ENCODE peak calls at places on chromosomes 3 and 15, in six cellular contexts. C, D, K, I, W and G are unnamed samples.

GRCh38 chr3:194632211-194632982 is 822 bp downstream of the TMEM44 start:
- DNase-seq in D (no peak), C (peak; percentile 7), I (peak; percentile 49), W (no peak), K (no peak), G (no peak)

GRCh38 chr3:13025090-13025489 is 48.1 kb downstream of the IQSEC1 start:
- DNase-seq in W (no peak), C (peak; percentile 63), D (no peak), I (peak; percentile 37), K (no peak), G (no peak)

GRCh38 chr15:87844031-87844430 is 412.5 kb downstream of the NTRK3 start:
- DNase-seq in D (no peak), W (no peak), I (no peak), C (no peak), K (no peak), G (no peak)

GRCh38 chr3:98731720-98732238 is 31.4 kb upstream of the ST3GAL6 start:
- DNase-seq in W (no peak), I (no peak), C (no peak), K (no peak), D (no peak), G (no peak)

GRCh38 chr3:59210260-59210659 is 160.4 kb upstream of the CFAP20DC start:
- DNase-seq in W (no peak), I (no peak), D (no peak), K (no peak), C (no peak), G (no peak)

GRCh38 chr3:150545419-150546225 is 674 bp downstream of the SERP1 start:
- DNase-seq in C (no peak), D (no peak), W (no peak), I (peak; percentile 54), K (peak; percentile 50), G (peak; percentile 29)

GRCh38 chr15:74400313-74400850 is 32.9 kb upstream of the CYP11A1 start:
- DNase-seq in W (no peak), D (no peak), I (no peak), C (no peak), K (no peak), G (no peak)

GRCh38 chr15:58228708-58229107 is 90.5 kb downstream of the AQP9 start:
- DNase-seq in K (no peak), D (no peak), W (no peak), C (no peak), I (no peak), G (no peak)

GRCh38 chr3:52436500-52437106 is 8.3 kb downstream of the SEMA3G start:
- DNase-seq in I (peak; percentile 42), W (no peak), K (no peak), C (no peak), D (no peak), G (no peak)

GRCh38 chr3:17852217-17852616 is 109.8 kb upstream of the TBC1D5 start:
- DNase-seq in K (peak; percentile 50), C (no peak), D (no peak), W (peak; percentile 13), I (no peak), G (no peak)

GRCh38 chr3:170488802-170489201 is 70.1 kb downstream of the CLDN11 start:
- DNase-seq in W (no peak), D (no peak), K (no peak), C (no peak), I (no peak), G (no peak)

GRCh38 chr3:89025185-89025584 is 82.2 kb upstream of the EPHA3 start:
- DNase-seq in C (no peak), I (no peak), D (no peak), K (no peak), W (no peak), G (no peak)

GRCh38 chr3:170076715-170077238 is 39.0 kb downstream of the GPR160 start:
- DNase-seq in K (no peak), C (no peak), D (no peak), I (no peak), W (no peak), G (no peak)